ENCODE peak calls at places on chromosomes 4 and X, in nine cellular contexts. Q, Y, R, D, N, M, L, O and X are unnamed samples.

GRCh38 chr4:1337951-1338751 is 8.9 kb upstream of the UVSSA start:
- DNase-seq in R (no peak), M (no peak), O (no peak), Q (no peak), D (no peak), L (no peak), Y (no peak), N (no peak), X (no peak)

GRCh38 chr4:40662962-40663604 is 33.4 kb upstream of the RBM47 start:
- DNase-seq in Q (no peak), N (peak), M (peak), O (no peak), L (no peak), D (no peak), Y (peak), R (peak), X (no peak)

GRCh38 chrX:38260231-38260630 is 39.6 kb upstream of the SRPX start:
- DNase-seq in Y (peak), Q (no peak), N (no peak), O (no peak), L (no peak), D (no peak), R (no peak), M (no peak), X (peak)

GRCh38 chr4:41877020-41877796 is 58.0 kb upstream of the TMEM33 start:
- DNase-seq in L (no peak), O (no peak), Q (no peak), M (no peak), Y (no peak), D (no peak), R (no peak), N (no peak), X (no peak)

GRCh38 chr4:153535735-153536494 is 69.8 kb downstream of the TMEM131L start:
- DNase-seq in R (no peak), D (no peak), Y (no peak), L (no peak), M (no peak), N (no peak), Q (no peak), O (no peak), X (no peak)

GRCh38 chrX:154544885-154545284 is 1.8 kb downstream of the G6PD start:
- DNase-seq in Q (no peak), N (no peak), R (no peak), Y (no peak), L (no peak), D (no peak), M (no peak), O (no peak), X (no peak)

GRCh38 chrX:40058719-40059118 is 39.0 kb downstream of the BCOR start:
- DNase-seq in Y (no peak), R (no peak), M (peak), D (no peak), Q (no peak), O (no peak), N (peak), L (no peak), X (peak)

GRCh38 chrX:39814391-39814790 is 283.4 kb downstream of the BCOR start:
- DNase-seq in N (peak), Q (peak), M (no peak), D (peak), Y (no peak), R (no peak), L (no peak), O (no peak), X (peak)

GRCh38 chr4:152992027-152992426 is 55.9 kb downstream of the FHDC1 start:
- DNase-seq in M (peak), O (no peak), N (no peak), Y (no peak), Q (no peak), R (no peak), D (no peak), L (no peak), X (peak)

GRCh38 chr4:16889945-16890344 is 8.5 kb downstream of the LDB2 start:
- DNase-seq in N (no peak), D (no peak), R (no peak), O (no peak), Q (no peak), L (no peak), Y (no peak), M (no peak), X (no peak)

GRCh38 chr4:15396157-15396800 is 31.6 kb upstream of the C1QTNF7 start:
- DNase-seq in Q (peak), M (no peak), O (peak), D (peak), R (no peak), L (no peak), N (peak), Y (peak), X (peak)

GRCh38 chr4:67201334-67201733 is 344.0 kb downstream of the CENPC start:
- DNase-seq in O (no peak), Q (no peak), N (no peak), L (no peak), M (no peak), R (no peak), D (no peak), Y (no peak), X (no peak)

GRCh38 chrX:19334945-19335626 is 8.6 kb upstream of the PDHA1 start:
- DNase-seq in M (no peak), L (no peak), O (no peak), R (no peak), N (no peak), Y (peak), Q (no peak), D (no peak), X (no peak)

GRCh38 chrX:69020316-69020715 is 144.9 kb downstream of the PJA1 start:
- DNase-seq in Y (no peak), Q (no peak), D (no peak), R (no peak), L (no peak), N (no peak), O (no peak), M (no peak), X (no peak)

GRCh38 chrX:136847874-136848273 is 32.7 kb downstream of the RBMX start:
- DNase-seq in N (no peak), D (no peak), O (no peak), R (no peak), M (no peak), Y (no peak), L (no peak), Q (no peak), X (no peak)

GRCh38 chr4:95124906-95125504 is 367.2 kb downstream of the BMPR1B start:
- DNase-seq in N (no peak), Q (no peak), O (no peak), L (no peak), Y (peak), R (peak), D (no peak), M (no peak), X (peak)

GRCh38 chrX:129472116-129472515 is 51.2 kb downstream of the SMARCA1 start:
- DNase-seq in D (no peak), Y (no peak), O (no peak), Q (no peak), M (no peak), N (no peak), R (no peak), L (no peak), X (no peak)

GRCh38 chr4:174681723-174682300 is 147.2 kb downstream of the GLRA3 start:
- DNase-seq in Y (no peak), D (no peak), N (no peak), Q (no peak), L (no peak), R (no peak), M (no peak), O (no peak), X (no peak)

GRCh38 chrX:9163153-9163790 is 129.3 kb upstream of the FAM9B start:
- DNase-seq in N (no peak), Q (no peak), D (no peak), M (no peak), Y (no peak), R (no peak), L (no peak), O (no peak), X (no peak)

GRCh38 chr4:145281946-145282345 is 101.6 kb upstream of the OTUD4 start:
- DNase-seq in O (no peak), M (no peak), Y (no peak), L (no peak), D (no peak), N (no peak), R (no peak), Q (no peak), X (no peak)

GRCh38 chrX:153970398-153971123 is 1.1 kb downstream of the HCFC1 start:
- DNase-seq in R (no peak), N (peak), D (no peak), M (peak), Q (no peak), L (no peak), Y (no peak), O (no peak), X (peak)

GRCh38 chr4:77418333-77418732 is 187.3 kb upstream of the CXCL13 start:
- DNase-seq in Y (peak), N (peak), D (no peak), M (no peak), R (no peak), O (no peak), L (no peak), Q (no peak), X (no peak)

GRCh38 chrX:106649523-106650428 is 38.0 kb downstream of the RADX start:
- DNase-seq in L (no peak), N (no peak), Q (no peak), O (no peak), Y (no peak), R (no peak), M (no peak), D (no peak), X (no peak)

GRCh38 chr4:45475490-45475889 is 648.4 kb downstream of the GABRG1 start:
- DNase-seq in M (no peak), L (no peak), Q (no peak), D (no peak), R (no peak), Y (no peak), O (no peak), N (no peak), X (no peak)

GRCh38 chr4:71456841-71457240 is 118.0 kb downstream of the SLC4A4 start:
- DNase-seq in D (no peak), Y (no peak), M (no peak), O (no peak), N (no peak), L (no peak), Q (no peak), R (peak), X (no peak)

GRCh38 chr4:134865675-134866074 is 664.1 kb upstream of the PABPC4L start:
- DNase-seq in N (no peak), R (no peak), Q (no peak), Y (no peak), O (no peak), M (no peak), L (no peak), D (no peak), X (no peak)

GRCh38 chr4:84698962-84699671 is 116.2 kb downstream of the CDS1 start:
- DNase-seq in O (no peak), R (no peak), Q (no peak), L (no peak), M (no peak), N (no peak), Y (peak), D (no peak), X (no peak)

GRCh38 chr4:16226816-16227461 is 668 bp upstream of the TAPT1 start:
- DNase-seq in R (no peak), M (peak), N (peak), L (peak), O (no peak), Y (peak), D (peak), Q (peak), X (peak)

GRCh38 chr4:72567821-72568620 is 1.0 kb downstream of the ADAMTS3 start:
- DNase-seq in O (no peak), R (peak), D (no peak), Y (no peak), L (peak), M (peak), Q (no peak), N (peak), X (peak)